ENCODE peak calls at places on chromosomes 7 and 10, in four cellular contexts. I, E, U and W are unnamed samples.
A peak's percentile ranks its signal among the peaks of the same experiment; 100 is the strongest.

GRCh38 chr7:135128931-135129330 is 18.9 kb upstream of the TMEM140 start:
- DNase-seq in I (no peak), E (no peak), U (no peak), W (no peak)

GRCh38 chr10:15571570-15571969 is 148.2 kb downstream of the ITGA8 start:
- DNase-seq in I (peak; percentile 49), E (no peak), U (peak; percentile 83), W (peak; percentile 50)

GRCh38 chr7:106717997-106718871 is 57.3 kb upstream of the CCDC71L start:
- DNase-seq in I (peak; percentile 77), E (no peak), U (peak; percentile 100), W (peak; percentile 95)

GRCh38 chr10:5811387-5811821 is 1.8 kb downstream of the GDI2 start:
- DNase-seq in I (no peak), E (no peak), U (peak; percentile 73), W (no peak)

GRCh38 chr7:11540271-11540761 is 291.7 kb downstream of the THSD7A start:
- DNase-seq in I (peak; percentile 35), E (no peak), U (no peak), W (peak; percentile 65)

GRCh38 chr10:111076682-111077661 is at the start of gene ADRA2A:
- DNase-seq in I (peak; percentile 74), E (peak; percentile 81), U (peak; percentile 45), W (no peak)

GRCh38 chr10:3780766-3781457 is 4.1 kb downstream of the KLF6 start:
- DNase-seq in I (no peak), E (no peak), U (no peak), W (no peak)

GRCh38 chr7:80082214-80082613 is 52.4 kb upstream of the GNAI1 start:
- DNase-seq in I (no peak), E (no peak), U (no peak), W (no peak)

GRCh38 chr7:73669316-73669715 is 1.7 kb downstream of the VPS37D start:
- DNase-seq in I (no peak), E (no peak), U (no peak), W (no peak)

GRCh38 chr7:98745722-98746318 is 124.0 kb downstream of the TMEM130 start:
- DNase-seq in I (peak; percentile 84), E (peak; percentile 81), U (peak; percentile 33), W (peak; percentile 11)

GRCh38 chr10:132862485-132863420 is 76.8 kb upstream of the NKX6-2 start:
- DNase-seq in I (no peak), E (no peak), U (no peak), W (no peak)

GRCh38 chr10:70321897-70322890 is 38.4 kb upstream of the NPFFR1 start:
- DNase-seq in I (no peak), E (no peak), U (no peak), W (no peak)

GRCh38 chr10:68878463-68878862 is 22.7 kb upstream of the DDX50 start:
- DNase-seq in I (no peak), E (no peak), U (no peak), W (no peak)

GRCh38 chr10:35322636-35323035 is 13.7 kb upstream of the CCNY start:
- DNase-seq in I (no peak), E (no peak), U (no peak), W (no peak)

GRCh38 chr7:70334883-70335282 is 736.6 kb downstream of the AUTS2 start:
- DNase-seq in I (no peak), E (no peak), U (no peak), W (no peak)

GRCh38 chr7:7112868-7113267 is 69.5 kb upstream of the C1GALT1 start:
- DNase-seq in I (no peak), E (no peak), U (no peak), W (no peak)

GRCh38 chr7:99258501-99258900 is 14.1 kb upstream of the MYH16 start:
- DNase-seq in I (no peak), E (no peak), U (peak; percentile 19), W (no peak)

GRCh38 chr7:44891372-44891771 is 6.0 kb upstream of the PURB start:
- DNase-seq in I (no peak), E (no peak), U (no peak), W (no peak)

GRCh38 chr10:43461950-43462349 is 25.0 kb downstream of the ZNF487 start:
- DNase-seq in I (peak; percentile 92), E (peak; percentile 40), U (peak; percentile 76), W (peak; percentile 46)

GRCh38 chr10:99540673-99541531 is 8.2 kb downstream of the NKX2-3 start:
- DNase-seq in I (peak; percentile 77), E (peak; percentile 66), U (no peak), W (no peak)

GRCh38 chr7:22343612-22344011 is 13.3 kb downstream of the RAPGEF5 start:
- DNase-seq in I (no peak), E (no peak), U (no peak), W (no peak)

GRCh38 chr10:52740913-52741675 is 31.5 kb downstream of the MBL2 start:
- DNase-seq in I (peak; percentile 55), E (peak; percentile 85), U (peak; percentile 45), W (no peak)

GRCh38 chr10:26869528-26869927 is 8.8 kb upstream of the ABI1 start:
- DNase-seq in I (no peak), E (no peak), U (no peak), W (no peak)

GRCh38 chr7:158735935-158736334 is 31.3 kb upstream of the NCAPG2 start:
- DNase-seq in I (no peak), E (no peak), U (no peak), W (no peak)

GRCh38 chr10:133164816-133165555 is 5.0 kb downstream of the KNDC1 start:
- DNase-seq in I (no peak), E (no peak), U (no peak), W (no peak)

GRCh38 chr10:102673961-102674511 is 29.8 kb downstream of the TRIM8 start:
- DNase-seq in I (peak; percentile 52), E (no peak), U (peak; percentile 86), W (no peak)

GRCh38 chr10:110138197-110138812 is 69.1 kb upstream of the MXI1 start:
- DNase-seq in I (peak; percentile 76), E (no peak), U (peak; percentile 69), W (peak; percentile 15)

GRCh38 chr10:43842496-43842895 is 193.8 kb upstream of the ZNF32 start:
- DNase-seq in I (no peak), E (no peak), U (no peak), W (no peak)

GRCh38 chr7:22732556-22733126 is 5.6 kb downstream of the IL6 start:
- DNase-seq in I (no peak), E (no peak), U (peak; percentile 26), W (no peak)

GRCh38 chr10:123821136-123821535 is 70.5 kb downstream of the CPXM2 start:
- DNase-seq in I (no peak), E (no peak), U (no peak), W (no peak)

GRCh38 chr7:154503962-154504550 is 451.9 kb downstream of the DPP6 start:
- DNase-seq in I (peak; percentile 78), E (peak; percentile 39), U (peak; percentile 25), W (no peak)

GRCh38 chr7:88027724-88028123 is 93.7 kb downstream of the ADAM22 start:
- DNase-seq in I (no peak), E (no peak), U (no peak), W (no peak)

GRCh38 chr7:26507375-26508068 is 215.9 kb downstream of the SNX10 start:
- DNase-seq in I (no peak), E (no peak), U (no peak), W (no peak)

GRCh38 chr7:95478139-95479037 is 7.4 kb upstream of the ASB4 start:
- DNase-seq in I (peak; percentile 75), E (no peak), U (no peak), W (no peak)

GRCh38 chr10:92290076-92290836 is 622 bp downstream of the CPEB3 start:
- DNase-seq in I (peak; percentile 58), E (peak; percentile 45), U (peak; percentile 55), W (no peak)

GRCh38 chr10:84375011-84375410 is 46.6 kb downstream of the CCSER2 start:
- DNase-seq in I (peak; percentile 73), E (peak; percentile 19), U (peak; percentile 64), W (peak; percentile 26)

GRCh38 chr10:132096223-132096622 is 30.5 kb downstream of the JAKMIP3 start:
- DNase-seq in I (peak; percentile 63), E (no peak), U (peak; percentile 44), W (no peak)

GRCh38 chr7:92880212-92881090 is 44.1 kb upstream of the CDK6 start:
- DNase-seq in I (peak; percentile 19), E (no peak), U (peak; percentile 47), W (no peak)

GRCh38 chr10:131269776-131270460 is 41.6 kb downstream of the TCERG1L start:
- DNase-seq in I (no peak), E (peak; percentile 41), U (no peak), W (no peak)